ENCODE peak calls at places on chromosomes 1 and 21, in nine cellular contexts. One of them, this sample, is unnamed.

GRCh38 chr21:34886554-34887385 is 162.3 kb downstream of the RUNX1 start:
- DNase-seq in EL: no peak
- DNase-seq in EH: peak
- DNase-seq in HT-29: peak
- DNase-seq in ecto neural progenitor cell: peak
- DNase-seq in germinal center: peak
- DNase-seq in stimulated activated CD4-positive, alpha-beta T cell treated with anti-CD3 and anti-CD28 coated beads, Interleukin-4, amount 100 ng/mL, for 4 hours: no peak
- DNase-seq in activated T-cell treated with anti-CD3 and anti-CD28 coated beads, Interleukin-2, amount 50 U/mL, for 4 hours: no peak
- DNase-seq in HCEC 1CT: no peak
- DNase-seq in this sample: no peak

GRCh38 chr1:55632058-55632457 is 416.9 kb upstream of the USP24 start:
- DNase-seq in EH: peak
- DNase-seq in HCEC 1CT: peak
- DNase-seq in EL: peak
- DNase-seq in stimulated activated CD4-positive, alpha-beta T cell treated with anti-CD3 and anti-CD28 coated beads, Interleukin-4, amount 100 ng/mL, for 4 hours: no peak
- DNase-seq in HT-29: no peak
- DNase-seq in ecto neural progenitor cell: no peak
- DNase-seq in activated T-cell treated with anti-CD3 and anti-CD28 coated beads, Interleukin-2, amount 50 U/mL, for 4 hours: no peak
- DNase-seq in germinal center: no peak
- DNase-seq in this sample: no peak

GRCh38 chr21:26405735-26406361 is 167.2 kb downstream of the CYYR1 start:
- DNase-seq in HCEC 1CT: peak
- DNase-seq in EH: peak
- DNase-seq in EL: peak
- DNase-seq in stimulated activated CD4-positive, alpha-beta T cell treated with anti-CD3 and anti-CD28 coated beads, Interleukin-4, amount 100 ng/mL, for 4 hours: no peak
- DNase-seq in activated T-cell treated with anti-CD3 and anti-CD28 coated beads, Interleukin-2, amount 50 U/mL, for 4 hours: no peak
- DNase-seq in HT-29: no peak
- DNase-seq in ecto neural progenitor cell: no peak
- DNase-seq in germinal center: no peak
- DNase-seq in this sample: no peak

GRCh38 chr1:54403808-54404261 is 2.4 kb downstream of the SSBP3 start:
- DNase-seq in germinal center: no peak
- DNase-seq in HT-29: no peak
- DNase-seq in ecto neural progenitor cell: no peak
- DNase-seq in EH: peak
- DNase-seq in EL: peak
- DNase-seq in HCEC 1CT: peak
- DNase-seq in activated T-cell treated with anti-CD3 and anti-CD28 coated beads, Interleukin-2, amount 50 U/mL, for 4 hours: no peak
- DNase-seq in stimulated activated CD4-positive, alpha-beta T cell treated with anti-CD3 and anti-CD28 coated beads, Interleukin-4, amount 100 ng/mL, for 4 hours: no peak
- DNase-seq in this sample: no peak

GRCh38 chr1:220809704-220810103 is 23.0 kb downstream of the MTARC1 start:
- DNase-seq in HCEC 1CT: no peak
- DNase-seq in ecto neural progenitor cell: no peak
- DNase-seq in stimulated activated CD4-positive, alpha-beta T cell treated with anti-CD3 and anti-CD28 coated beads, Interleukin-4, amount 100 ng/mL, for 4 hours: no peak
- DNase-seq in activated T-cell treated with anti-CD3 and anti-CD28 coated beads, Interleukin-2, amount 50 U/mL, for 4 hours: no peak
- DNase-seq in EL: no peak
- DNase-seq in EH: no peak
- DNase-seq in HT-29: no peak
- DNase-seq in germinal center: no peak
- DNase-seq in this sample: no peak

GRCh38 chr1:2300851-2301606 is 72.9 kb downstream of the SKI start:
- DNase-seq in HT-29: no peak
- DNase-seq in HCEC 1CT: peak
- DNase-seq in stimulated activated CD4-positive, alpha-beta T cell treated with anti-CD3 and anti-CD28 coated beads, Interleukin-4, amount 100 ng/mL, for 4 hours: peak
- DNase-seq in germinal center: peak
- DNase-seq in activated T-cell treated with anti-CD3 and anti-CD28 coated beads, Interleukin-2, amount 50 U/mL, for 4 hours: peak
- DNase-seq in EL: peak
- DNase-seq in EH: peak
- DNase-seq in ecto neural progenitor cell: no peak
- DNase-seq in this sample: no peak

GRCh38 chr1:248786106-248786665 is 30.6 kb upstream of the LYPD8 start:
- DNase-seq in activated T-cell treated with anti-CD3 and anti-CD28 coated beads, Interleukin-2, amount 50 U/mL, for 4 hours: no peak
- DNase-seq in EL: no peak
- DNase-seq in HCEC 1CT: no peak
- DNase-seq in HT-29: no peak
- DNase-seq in germinal center: no peak
- DNase-seq in EH: no peak
- DNase-seq in stimulated activated CD4-positive, alpha-beta T cell treated with anti-CD3 and anti-CD28 coated beads, Interleukin-4, amount 100 ng/mL, for 4 hours: no peak
- DNase-seq in ecto neural progenitor cell: no peak
- DNase-seq in this sample: no peak

GRCh38 chr1:178849932-178850331 is 20.9 kb downstream of the ANGPTL1 start:
- DNase-seq in activated T-cell treated with anti-CD3 and anti-CD28 coated beads, Interleukin-2, amount 50 U/mL, for 4 hours: no peak
- DNase-seq in HT-29: no peak
- DNase-seq in ecto neural progenitor cell: no peak
- DNase-seq in stimulated activated CD4-positive, alpha-beta T cell treated with anti-CD3 and anti-CD28 coated beads, Interleukin-4, amount 100 ng/mL, for 4 hours: no peak
- DNase-seq in EH: no peak
- DNase-seq in EL: no peak
- DNase-seq in germinal center: no peak
- DNase-seq in HCEC 1CT: no peak
- DNase-seq in this sample: no peak

GRCh38 chr1:209364716-209365115 is 218.8 kb upstream of the CAMK1G start:
- DNase-seq in EL: no peak
- DNase-seq in germinal center: no peak
- DNase-seq in HT-29: peak
- DNase-seq in ecto neural progenitor cell: no peak
- DNase-seq in stimulated activated CD4-positive, alpha-beta T cell treated with anti-CD3 and anti-CD28 coated beads, Interleukin-4, amount 100 ng/mL, for 4 hours: no peak
- DNase-seq in HCEC 1CT: no peak
- DNase-seq in activated T-cell treated with anti-CD3 and anti-CD28 coated beads, Interleukin-2, amount 50 U/mL, for 4 hours: no peak
- DNase-seq in EH: no peak
- DNase-seq in this sample: no peak

GRCh38 chr1:182185822-182186756 is 124.6 kb upstream of the ZNF648 start:
- DNase-seq in EL: peak
- DNase-seq in ecto neural progenitor cell: no peak
- DNase-seq in HCEC 1CT: peak
- DNase-seq in germinal center: no peak
- DNase-seq in HT-29: peak
- DNase-seq in activated T-cell treated with anti-CD3 and anti-CD28 coated beads, Interleukin-2, amount 50 U/mL, for 4 hours: no peak
- DNase-seq in stimulated activated CD4-positive, alpha-beta T cell treated with anti-CD3 and anti-CD28 coated beads, Interleukin-4, amount 100 ng/mL, for 4 hours: no peak
- DNase-seq in EH: peak
- DNase-seq in this sample: no peak

GRCh38 chr21:42640486-42640885 is 12.9 kb upstream of the PDE9A start:
- DNase-seq in EL: no peak
- DNase-seq in HT-29: no peak
- DNase-seq in activated T-cell treated with anti-CD3 and anti-CD28 coated beads, Interleukin-2, amount 50 U/mL, for 4 hours: no peak
- DNase-seq in HCEC 1CT: no peak
- DNase-seq in germinal center: no peak
- DNase-seq in stimulated activated CD4-positive, alpha-beta T cell treated with anti-CD3 and anti-CD28 coated beads, Interleukin-4, amount 100 ng/mL, for 4 hours: no peak
- DNase-seq in ecto neural progenitor cell: no peak
- DNase-seq in EH: no peak
- DNase-seq in this sample: no peak